ENCODE peak calls at places on chromosome 11, in seven cellular contexts. N, X, I, Y, O, M and D are unnamed samples.

GRCh38 chr11:33207408-33207985 is 46.2 kb upstream of the CSTF3 start:
- DNase-seq in N (no peak), X (no peak), Y (no peak), I (peak), O (no peak), M (no peak), D (no peak)

GRCh38 chr11:57567512-57568329 is at the start of gene UBE2L6:
- DNase-seq in X (peak), Y (peak), M (no peak), N (no peak), I (peak), O (peak), D (peak)

GRCh38 chr11:108527382-108527781 is 29.2 kb upstream of the POGLUT3 start:
- DNase-seq in Y (no peak), I (no peak), N (no peak), O (no peak), X (no peak), M (no peak), D (no peak)

GRCh38 chr11:111908639-111909305 is 2.8 kb downstream of the CRYAB start:
- DNase-seq in O (no peak), I (no peak), X (no peak), Y (no peak), N (no peak), M (no peak), D (no peak)

GRCh38 chr11:7436657-7437056 is 48.6 kb upstream of the OLFML1 start:
- DNase-seq in I (no peak), Y (peak), O (no peak), N (no peak), M (no peak), X (peak), D (peak)

GRCh38 chr11:105389952-105390351 is 219.9 kb upstream of the GRIA4 start:
- DNase-seq in M (no peak), N (no peak), O (no peak), X (no peak), Y (no peak), I (no peak), D (no peak)

GRCh38 chr11:104320956-104321355 is 157.0 kb upstream of the PDGFD start:
- DNase-seq in O (no peak), X (no peak), M (no peak), Y (no peak), N (no peak), I (no peak), D (no peak)

GRCh38 chr11:8917157-8917820 is 6.3 kb downstream of the AKIP1 start:
- DNase-seq in I (peak), X (no peak), M (peak), O (peak), N (peak), Y (no peak), D (no peak)

GRCh38 chr11:43644626-43645299 is 35.8 kb upstream of the HSD17B12 start:
- DNase-seq in M (no peak), N (no peak), O (no peak), X (peak), Y (no peak), I (peak), D (no peak)

GRCh38 chr11:121800704-121801516 is 315.1 kb downstream of the BLID start:
- DNase-seq in N (no peak), Y (no peak), X (no peak), I (no peak), O (peak), M (no peak), D (no peak)

GRCh38 chr11:9150501-9150900 is 59.1 kb upstream of the SCUBE2 start:
- DNase-seq in O (no peak), I (peak), Y (no peak), X (no peak), M (peak), N (no peak), D (no peak)

GRCh38 chr11:68750197-68750987 is 928 bp downstream of the TESMIN start:
- DNase-seq in X (no peak), Y (peak), N (no peak), I (no peak), M (no peak), O (peak), D (no peak)

GRCh38 chr11:130808541-130808940 is 107.7 kb downstream of the SNX19 start:
- DNase-seq in M (no peak), O (no peak), N (no peak), I (no peak), Y (no peak), X (no peak), D (no peak)

GRCh38 chr11:13288375-13289029 is 10.9 kb downstream of the BMAL1 start:
- DNase-seq in O (no peak), Y (no peak), N (peak), I (peak), X (no peak), M (no peak), D (no peak)

GRCh38 chr11:77821349-77821851 is 456 bp downstream of the AAMDC start:
- DNase-seq in X (peak), Y (peak), O (no peak), M (no peak), I (peak), N (peak), D (no peak)

GRCh38 chr11:132910016-132910760 is 622.1 kb downstream of the OPCML start:
- DNase-seq in O (no peak), N (no peak), M (no peak), I (no peak), Y (no peak), X (no peak), D (no peak)

GRCh38 chr11:58999291-58999680 is 60.0 kb downstream of the GLYATL1 start:
- DNase-seq in X (no peak), M (no peak), I (no peak), O (no peak), N (no peak), Y (no peak), D (no peak)

GRCh38 chr11:14905104-14906033 is 13.3 kb upstream of the CYP2R1 start:
- DNase-seq in Y (peak), M (no peak), N (no peak), I (peak), O (no peak), X (peak), D (peak)

GRCh38 chr11:117546431-117547160 is 218.9 kb downstream of the CEP164 start:
- DNase-seq in M (no peak), X (no peak), Y (no peak), I (no peak), N (no peak), O (no peak), D (no peak)

GRCh38 chr11:103842795-103843194 is 193.6 kb upstream of the DDI1 start:
- DNase-seq in X (no peak), N (no peak), M (no peak), Y (no peak), I (peak), O (peak), D (no peak)

GRCh38 chr11:92159931-92160330 is 64.7 kb upstream of the FAT3 start:
- DNase-seq in O (no peak), X (no peak), N (no peak), M (no peak), Y (no peak), I (no peak), D (no peak)

GRCh38 chr11:45477588-45477987 is 187.8 kb downstream of the CHST1 start:
- DNase-seq in I (no peak), O (no peak), X (no peak), M (no peak), Y (no peak), N (no peak), D (no peak)

GRCh38 chr11:72652871-72653615 is 21.2 kb downstream of the PDE2A start:
- DNase-seq in M (no peak), Y (no peak), X (no peak), O (peak), I (no peak), N (no peak), D (no peak)

GRCh38 chr11:66951927-66952337 is 6.3 kb downstream of the PC start:
- DNase-seq in Y (peak), X (no peak), M (no peak), I (no peak), O (no peak), N (no peak), D (no peak)

GRCh38 chr11:70077411-70078094 is 564 bp upstream of the ANO1 start:
- DNase-seq in O (no peak), I (no peak), M (no peak), N (no peak), X (no peak), Y (no peak), D (no peak)

GRCh38 chr11:76574406-76574805 is 96.1 kb downstream of the LRRC32 start:
- DNase-seq in I (peak), Y (no peak), N (no peak), O (no peak), M (no peak), X (no peak), D (no peak)

GRCh38 chr11:116871248-116871647 is 33.8 kb upstream of the APOA1 start:
- DNase-seq in I (peak), Y (no peak), M (peak), N (no peak), X (no peak), O (no peak), D (peak)

GRCh38 chr11:83951521-83951920 is 665.4 kb upstream of the CCDC90B start:
- DNase-seq in M (no peak), Y (no peak), O (no peak), I (no peak), N (no peak), X (no peak), D (no peak)

GRCh38 chr11:116078101-116078561 is 573.9 kb upstream of the CADM1 start:
- DNase-seq in N (no peak), I (peak), X (no peak), M (no peak), Y (no peak), O (peak), D (peak)

GRCh38 chr11:19432370-19433163 is 191.8 kb upstream of the E2F8 start:
- DNase-seq in Y (no peak), I (peak), O (no peak), M (no peak), X (no peak), N (peak), D (no peak)

GRCh38 chr11:13776134-13776815 is 107.8 kb downstream of the FAR1 start:
- DNase-seq in X (peak), I (peak), M (no peak), N (peak), O (no peak), Y (no peak), D (no peak)

GRCh38 chr11:67492801-67493547 is 10.1 kb downstream of the AIP start:
- DNase-seq in O (no peak), N (no peak), Y (no peak), M (no peak), X (peak), I (no peak), D (no peak)

GRCh38 chr11:113664069-113664980 is 41.8 kb downstream of the TMPRSS5 start:
- DNase-seq in N (peak), X (no peak), O (no peak), Y (no peak), I (peak), M (no peak), D (no peak)

GRCh38 chr11:92867913-92868619 is 101.4 kb upstream of the MTNR1B start:
- DNase-seq in N (no peak), I (no peak), Y (no peak), X (no peak), O (no peak), M (no peak), D (no peak)

GRCh38 chr11:104151404-104152204 is 12.3 kb downstream of the PDGFD start:
- DNase-seq in M (no peak), Y (no peak), N (no peak), O (no peak), X (no peak), I (no peak), D (no peak)

GRCh38 chr11:66915866-66916265 is 42.3 kb downstream of the PC start:
- DNase-seq in O (no peak), X (no peak), N (no peak), M (no peak), Y (no peak), I (no peak), D (no peak)